ENCODE peak calls at places on chromosomes 11 and 22, in four cellular contexts. One of them, this sample, is unnamed.

GRCh38 chr11:27397619-27398412 is 34.8 kb upstream of the CCDC34 start:
- DNase-seq in IMR-90: no peak
- DNase-seq in K562: peak; percentile 20
- DNase-seq in endothelial cell of umbilical vein: peak; percentile 5
- DNase-seq in this sample: no peak

GRCh38 chr22:23773247-23774113 is 831 bp downstream of the MMP11 start:
- DNase-seq in IMR-90: no peak
- DNase-seq in K562: no peak
- DNase-seq in endothelial cell of umbilical vein: no peak
- DNase-seq in this sample: no peak

GRCh38 chr11:60941371-60942119 is 10.4 kb downstream of the SLC15A3 start:
- DNase-seq in IMR-90: no peak
- DNase-seq in K562: no peak
- DNase-seq in endothelial cell of umbilical vein: no peak
- DNase-seq in this sample: no peak

GRCh38 chr11:133872160-133872559 is 26.8 kb upstream of the SPATA19 start:
- DNase-seq in IMR-90: no peak
- DNase-seq in K562: no peak
- DNase-seq in endothelial cell of umbilical vein: no peak
- DNase-seq in this sample: no peak

GRCh38 chr11:121570453-121570852 is 117.7 kb upstream of the SORL1-AS1 start:
- DNase-seq in K562: no peak
- DNase-seq in endothelial cell of umbilical vein: no peak
- DNase-seq in IMR-90: no peak
- DNase-seq in this sample: no peak

GRCh38 chr22:46064966-46065666 is 85.2 kb upstream of the PPARA start:
- DNase-seq in IMR-90: no peak
- DNase-seq in K562: no peak
- DNase-seq in endothelial cell of umbilical vein: no peak
- DNase-seq in this sample: no peak

GRCh38 chr11:96263361-96263763 is 79.6 kb downstream of the MAML2 start:
- DNase-seq in IMR-90: peak; percentile 89
- DNase-seq in K562: no peak
- DNase-seq in endothelial cell of umbilical vein: peak; percentile 45
- DNase-seq in this sample: no peak

GRCh38 chr11:12460441-12460840 is 83.1 kb downstream of the PARVA start:
- DNase-seq in IMR-90: peak; percentile 44
- DNase-seq in K562: no peak
- DNase-seq in endothelial cell of umbilical vein: no peak
- DNase-seq in this sample: no peak

GRCh38 chr11:70247710-70248072 is 22.8 kb upstream of the PPFIA1 start:
- DNase-seq in IMR-90: no peak
- DNase-seq in K562: no peak
- DNase-seq in endothelial cell of umbilical vein: no peak
- DNase-seq in this sample: no peak

GRCh38 chr11:122791836-122792235 is 46.5 kb upstream of the CRTAM start:
- DNase-seq in IMR-90: peak; percentile 78
- DNase-seq in endothelial cell of umbilical vein: no peak
- DNase-seq in K562: no peak
- DNase-seq in this sample: no peak

GRCh38 chr11:83508804-83509203 is 222.6 kb upstream of the CCDC90B start:
- DNase-seq in IMR-90: no peak
- DNase-seq in endothelial cell of umbilical vein: no peak
- DNase-seq in K562: no peak
- DNase-seq in this sample: no peak

GRCh38 chr11:13134886-13135285 is 125.8 kb downstream of the RASSF10 start:
- DNase-seq in endothelial cell of umbilical vein: no peak
- DNase-seq in IMR-90: no peak
- DNase-seq in K562: no peak
- DNase-seq in this sample: no peak

GRCh38 chr11:25691959-25692358 is 640.0 kb upstream of the ANO3 start:
- DNase-seq in K562: no peak
- DNase-seq in IMR-90: no peak
- DNase-seq in endothelial cell of umbilical vein: no peak
- DNase-seq in this sample: no peak

GRCh38 chr11:131867457-131868257 is 497.2 kb downstream of the NTM start:
- DNase-seq in K562: no peak
- DNase-seq in IMR-90: peak; percentile 89
- DNase-seq in endothelial cell of umbilical vein: peak; percentile 80
- DNase-seq in this sample: no peak

GRCh38 chr11:105297463-105297862 is 157.9 kb upstream of the CARD18 start:
- DNase-seq in endothelial cell of umbilical vein: peak; percentile 66
- DNase-seq in IMR-90: peak; percentile 73
- DNase-seq in K562: no peak
- DNase-seq in this sample: no peak

GRCh38 chr11:102269927-102270326 is 47.4 kb upstream of the BIRC3 start:
- DNase-seq in K562: no peak
- DNase-seq in IMR-90: peak; percentile 81
- DNase-seq in endothelial cell of umbilical vein: no peak
- DNase-seq in this sample: no peak

GRCh38 chr22:40634119-40634903 is 2.2 kb downstream of the MRTFA start:
- DNase-seq in K562: no peak
- DNase-seq in IMR-90: no peak
- DNase-seq in endothelial cell of umbilical vein: peak; percentile 36
- DNase-seq in this sample: no peak

GRCh38 chr11:68683952-68684384 is 376 bp upstream of the GAL start:
- DNase-seq in K562: no peak
- DNase-seq in IMR-90: no peak
- DNase-seq in endothelial cell of umbilical vein: no peak
- DNase-seq in this sample: no peak

GRCh38 chr11:96426356-96427103 is 36.7 kb downstream of the JRKL start:
- DNase-seq in endothelial cell of umbilical vein: peak; percentile 62
- DNase-seq in K562: peak; percentile 41
- DNase-seq in IMR-90: peak; percentile 61
- DNase-seq in this sample: no peak

GRCh38 chr11:76791861-76792260 is 8.7 kb downstream of the TSKU start:
- DNase-seq in K562: no peak
- DNase-seq in IMR-90: peak; percentile 78
- DNase-seq in endothelial cell of umbilical vein: no peak
- DNase-seq in this sample: no peak

GRCh38 chr11:34680206-34680605 is 59.3 kb downstream of the EHF start:
- DNase-seq in endothelial cell of umbilical vein: no peak
- DNase-seq in IMR-90: peak; percentile 67
- DNase-seq in K562: no peak
- DNase-seq in this sample: no peak

GRCh38 chr11:120130176-120130980 is 7.5 kb downstream of the TRIM29 start:
- DNase-seq in K562: no peak
- DNase-seq in endothelial cell of umbilical vein: no peak
- DNase-seq in IMR-90: no peak
- DNase-seq in this sample: no peak

GRCh38 chr11:7592706-7593105 is 78.9 kb downstream of the PPFIBP2 start:
- DNase-seq in endothelial cell of umbilical vein: no peak
- DNase-seq in K562: no peak
- DNase-seq in IMR-90: peak; percentile 37
- DNase-seq in this sample: no peak

GRCh38 chr11:61007971-61008896 is 36.8 kb downstream of the CD6 start:
- DNase-seq in K562: no peak
- DNase-seq in IMR-90: no peak
- DNase-seq in endothelial cell of umbilical vein: no peak
- DNase-seq in this sample: no peak

GRCh38 chr22:48198489-48199459 is 1436.3 kb downstream of the TBC1D22A start:
- DNase-seq in endothelial cell of umbilical vein: no peak
- DNase-seq in IMR-90: no peak
- DNase-seq in K562: no peak
- DNase-seq in this sample: no peak

GRCh38 chr11:62555464-62556092 is 9.0 kb upstream of the AHNAK start:
- DNase-seq in K562: peak; percentile 63
- DNase-seq in endothelial cell of umbilical vein: no peak
- DNase-seq in IMR-90: peak; percentile 30
- DNase-seq in this sample: peak; percentile 92

GRCh38 chr22:38205261-38206128 is 3.7 kb downstream of the MAFF start:
- DNase-seq in IMR-90: peak; percentile 79
- DNase-seq in K562: no peak
- DNase-seq in endothelial cell of umbilical vein: peak; percentile 77
- DNase-seq in this sample: no peak

GRCh38 chr11:123482225-123482624 is 52.2 kb downstream of the GRAMD1B start:
- DNase-seq in K562: no peak
- DNase-seq in endothelial cell of umbilical vein: no peak
- DNase-seq in IMR-90: peak; percentile 55
- DNase-seq in this sample: no peak

GRCh38 chr11:12007769-12008737 is at the start of gene DKK3:
- DNase-seq in K562: no peak
- DNase-seq in endothelial cell of umbilical vein: peak; percentile 45
- DNase-seq in IMR-90: peak; percentile 34
- DNase-seq in this sample: no peak

DNA sequence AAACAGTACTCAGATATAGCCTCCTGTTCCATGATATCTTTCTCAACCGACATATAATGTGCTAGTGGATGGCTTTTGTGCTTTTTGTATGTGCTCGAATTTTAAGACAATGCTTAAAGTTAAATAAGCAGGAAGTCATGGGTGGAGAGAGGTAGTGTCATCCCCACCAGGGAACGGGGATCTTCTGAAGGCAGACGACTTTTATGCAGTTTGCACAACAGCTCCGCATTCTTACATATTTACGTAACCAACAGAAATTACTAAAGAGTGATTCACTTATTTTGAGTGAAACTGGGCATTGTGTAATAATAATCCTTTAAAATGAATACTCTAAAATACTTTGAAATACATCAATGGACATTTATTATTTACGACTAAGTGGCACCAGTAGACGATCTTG is 305.1 kb downstream of the CNTN5 start:
- DNase-seq in K562: no peak
- DNase-seq in endothelial cell of umbilical vein: no peak
- DNase-seq in IMR-90: peak; percentile 89
- DNase-seq in this sample: no peak
- TF ChIP-seq FOS in K562: no peak
- TF ChIP-seq FOS in endothelial cell of umbilical vein: no peak
- TF ChIP-seq FOS in IMR-90: peak; percentile 70
- TF ChIP-seq FOS in this sample: no peak

GRCh38 chr11:44987506-44987905 is 36.8 kb upstream of the TP53I11 start:
- DNase-seq in endothelial cell of umbilical vein: no peak
- DNase-seq in IMR-90: no peak
- DNase-seq in K562: no peak
- DNase-seq in this sample: no peak
- TF ChIP-seq FOS in endothelial cell of umbilical vein: no peak
- TF ChIP-seq FOS in IMR-90: no peak
- TF ChIP-seq FOS in K562: no peak
- TF ChIP-seq FOS in this sample: no peak

GRCh38 chr11:10386361-10386760 is 68.7 kb upstream of the AMPD3 start:
- DNase-seq in IMR-90: no peak
- DNase-seq in K562: no peak
- DNase-seq in endothelial cell of umbilical vein: no peak
- DNase-seq in this sample: no peak
- TF ChIP-seq FOS in IMR-90: no peak
- TF ChIP-seq FOS in K562: no peak
- TF ChIP-seq FOS in endothelial cell of umbilical vein: no peak
- TF ChIP-seq FOS in this sample: no peak

DNA sequence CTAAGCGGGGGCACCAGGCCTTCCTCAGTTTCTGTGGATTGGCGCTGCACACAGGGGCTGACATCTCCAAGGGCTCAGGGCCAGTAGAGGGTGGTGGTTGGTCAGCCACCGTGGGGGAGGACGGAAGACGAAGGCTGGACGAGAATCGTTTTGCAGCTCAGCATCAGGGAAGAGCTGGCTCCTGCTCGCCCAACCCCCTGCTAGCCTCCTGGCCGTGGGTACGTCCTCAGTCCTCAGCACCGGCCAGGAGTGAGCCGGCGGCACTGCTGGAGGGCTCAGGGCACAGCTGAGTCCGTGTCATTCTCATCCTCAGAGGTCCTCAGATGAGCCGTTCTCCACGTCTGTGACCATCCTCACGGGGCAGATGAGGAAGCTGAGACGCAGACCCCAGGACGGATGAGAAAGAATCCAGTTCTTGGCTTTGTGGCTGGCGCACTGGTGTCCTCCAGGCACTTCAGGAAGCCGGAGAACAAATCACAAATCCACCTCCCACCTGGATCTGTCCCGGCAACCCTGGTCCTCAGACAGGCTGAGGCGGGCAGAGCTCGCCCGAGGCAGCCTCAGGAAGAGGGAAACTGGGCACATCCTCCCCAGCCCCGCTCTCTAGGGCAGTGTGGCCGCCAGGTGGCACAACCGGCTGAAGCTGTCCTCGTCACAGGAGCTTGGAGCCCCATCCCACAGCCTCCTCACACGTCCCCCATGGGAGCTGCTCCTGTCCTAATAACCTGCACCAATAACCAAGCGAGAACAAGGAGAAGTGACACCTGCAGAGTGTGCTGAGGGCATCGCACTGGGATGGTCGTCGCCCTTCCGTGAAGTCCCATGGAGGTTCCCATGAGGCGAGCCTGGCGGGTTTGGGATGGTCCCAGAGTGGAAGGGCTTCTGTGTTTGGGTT is 393.7 kb downstream of the BRD1 start:
- DNase-seq in IMR-90: no peak
- DNase-seq in K562: no peak
- DNase-seq in endothelial cell of umbilical vein: no peak
- DNase-seq in this sample: no peak
- TF ChIP-seq FOS in IMR-90: no peak
- TF ChIP-seq FOS in K562: no peak
- TF ChIP-seq FOS in endothelial cell of umbilical vein: no peak
- TF ChIP-seq FOS in this sample: no peak